ENCODE peak calls at places on chromosomes 4 and X, in eight cellular contexts. H, M, N, K, J, E, X and W are unnamed samples.

GRCh38 chr4:121272526-121272925 is 108.3 kb downstream of the QRFPR start:
- DNase-seq in X (no peak), H (no peak), K (peak; percentile 44), E (no peak), J (no peak), M (peak; percentile 65), N (no peak), W (peak; percentile 71)

GRCh38 chr4:106329027-106329618 is 12.8 kb downstream of the AIMP1 start:
- DNase-seq in N (no peak), X (no peak), M (peak; percentile 65), K (peak; percentile 70), E (peak; percentile 46), J (no peak), H (no peak), W (peak; percentile 45)

GRCh38 chrX:17473021-17473420 is 98.0 kb downstream of the NHS start:
- DNase-seq in K (no peak), H (no peak), M (no peak), E (no peak), N (no peak), X (no peak), J (no peak), W (no peak)

GRCh38 chr4:107094332-107094731 is 58.2 kb upstream of the DKK2 start:
- DNase-seq in M (peak; percentile 71), J (no peak), H (no peak), K (peak; percentile 61), E (peak; percentile 10), N (no peak), X (peak; percentile 3), W (peak; percentile 14)

GRCh38 chrX:42079968-42080367 is 156.6 kb upstream of the CASK start:
- DNase-seq in J (no peak), N (no peak), M (peak; percentile 36), X (no peak), K (peak; percentile 23), E (no peak), H (no peak), W (no peak)

GRCh38 chrX:1657367-1658082 is 42.7 kb downstream of the ASMT start:
- DNase-seq in N (peak; percentile 57), H (peak; percentile 22), M (peak; percentile 51), K (peak; percentile 16), E (no peak), X (peak; percentile 64), J (no peak), W (peak; percentile 78)

GRCh38 chr4:36222702-36223101 is 21.6 kb downstream of the ARAP2 start:
- DNase-seq in N (no peak), X (no peak), J (no peak), M (no peak), H (no peak), K (no peak), E (peak; percentile 44), W (no peak)

GRCh38 chr4:86554641-86555040 is 39.5 kb upstream of the PTPN13 start:
- DNase-seq in X (no peak), H (no peak), E (no peak), J (no peak), N (no peak), M (peak; percentile 7), K (peak; percentile 10), W (peak; percentile 12)

GRCh38 chr4:14985161-14985560 is 17.1 kb upstream of the CPEB2 start:
- DNase-seq in K (no peak), M (no peak), N (no peak), J (no peak), H (no peak), E (no peak), X (no peak), W (no peak)

GRCh38 chr4:86451560-86452322 is 91.9 kb upstream of the MAPK10 start:
- DNase-seq in J (no peak), X (no peak), N (no peak), M (peak; percentile 34), E (peak; percentile 77), K (peak; percentile 55), H (no peak), W (peak; percentile 62)

GRCh38 chrX:114675365-114675764 is 91.5 kb downstream of the HTR2C start:
- DNase-seq in K (peak; percentile 61), N (no peak), J (no peak), E (no peak), X (no peak), M (peak; percentile 66), H (no peak), W (peak; percentile 74)

GRCh38 chrX:23764585-23764984 is 18.4 kb upstream of the SAT1 start:
- DNase-seq in H (no peak), X (no peak), N (no peak), K (no peak), M (no peak), E (no peak), J (no peak), W (no peak)

GRCh38 chr4:4440333-4441061 is 53.6 kb downstream of the NSG1 start:
- DNase-seq in M (no peak), K (no peak), J (no peak), X (no peak), E (no peak), H (no peak), N (no peak), W (peak; percentile 16)

GRCh38 chr4:127196656-127197352 is 436.0 kb upstream of the INTU start:
- DNase-seq in E (no peak), H (no peak), J (no peak), N (no peak), M (no peak), K (no peak), X (no peak), W (no peak)

GRCh38 chrX:46929439-46930018 is 17.3 kb downstream of the JADE3 start:
- DNase-seq in X (no peak), M (peak; percentile 65), K (peak; percentile 26), E (no peak), H (no peak), N (peak; percentile 3), J (no peak), W (peak; percentile 73)

GRCh38 chrX:98338544-98338943 is 1454.8 kb downstream of the RPA4 start:
- DNase-seq in N (no peak), X (no peak), J (no peak), E (no peak), M (no peak), H (no peak), K (no peak), W (peak; percentile 12)

GRCh38 chr4:4591071-4591470 is 49.2 kb upstream of the STX18 start:
- DNase-seq in J (no peak), K (peak; percentile 27), M (peak; percentile 31), H (no peak), E (no peak), X (no peak), N (no peak), W (no peak)

GRCh38 chr4:26839534-26839951 is 21.1 kb upstream of the STIM2 start:
- DNase-seq in M (peak; percentile 35), J (no peak), N (no peak), H (no peak), E (no peak), X (no peak), K (peak; percentile 56), W (peak; percentile 65)

GRCh38 chr4:186958951-186959350 is 235.3 kb upstream of the FAT1 start:
- DNase-seq in H (no peak), M (no peak), E (no peak), X (no peak), J (no peak), K (no peak), N (no peak), W (no peak)

GRCh38 chrX:48676893-48677270 is 6.7 kb upstream of the WAS start:
- DNase-seq in X (no peak), H (no peak), M (peak; percentile 14), J (no peak), N (no peak), E (peak; percentile 34), K (no peak), W (no peak)

GRCh38 chr4:7194251-7195137 is 2.2 kb downstream of the SORCS2 start:
- DNase-seq in E (peak; percentile 7), N (peak; percentile 38), X (no peak), J (no peak), M (peak; percentile 65), K (no peak), H (peak; percentile 22), W (no peak)